ENCODE peak calls at places on chromosomes 1 and 21, in nine cellular contexts. One of them, this sample, is unnamed.

GRCh38 chr1:19582318-19582717 is 61.8 kb upstream of the NBL1 start:
- DNase-seq in mammary epithelial cell: peak; percentile 42
- DNase-seq in C1 segment of cervical spinal cord: peak; percentile 17
- DNase-seq in IMR-90: no peak
- DNase-seq in stimulated activated CD4-positive, alpha-beta T cell treated with anti-CD3 and anti-CD28 coated beads, Interleukin-4, amount 100 ng/mL, for 1 hour: peak; percentile 81
- DNase-seq in CD8-positive, alpha-beta memory T cell: peak; percentile 57
- DNase-seq in stromal cell of bone marrow: no peak
- DNase-seq in NCI-H1105 treated with DMSO at 0.1 percent for 48 hours: peak; percentile 55
- DNase-seq in brain microvascular endothelial cell: no peak
- DNase-seq in this sample: peak; percentile 16

GRCh38 chr1:36123357-36123756 is 1.7 kb downstream of the COL8A2 start:
- DNase-seq in brain microvascular endothelial cell: no peak
- DNase-seq in stimulated activated CD4-positive, alpha-beta T cell treated with anti-CD3 and anti-CD28 coated beads, Interleukin-4, amount 100 ng/mL, for 1 hour: no peak
- DNase-seq in NCI-H1105 treated with DMSO at 0.1 percent for 48 hours: no peak
- DNase-seq in stromal cell of bone marrow: no peak
- DNase-seq in C1 segment of cervical spinal cord: peak; percentile 42
- DNase-seq in IMR-90: no peak
- DNase-seq in mammary epithelial cell: no peak
- DNase-seq in CD8-positive, alpha-beta memory T cell: no peak
- DNase-seq in this sample: no peak

GRCh38 chr1:177958092-177958491 is 11.8 kb downstream of the SEC16B start:
- DNase-seq in stimulated activated CD4-positive, alpha-beta T cell treated with anti-CD3 and anti-CD28 coated beads, Interleukin-4, amount 100 ng/mL, for 1 hour: no peak
- DNase-seq in C1 segment of cervical spinal cord: no peak
- DNase-seq in NCI-H1105 treated with DMSO at 0.1 percent for 48 hours: no peak
- DNase-seq in IMR-90: no peak
- DNase-seq in brain microvascular endothelial cell: no peak
- DNase-seq in stromal cell of bone marrow: no peak
- DNase-seq in mammary epithelial cell: no peak
- DNase-seq in CD8-positive, alpha-beta memory T cell: no peak
- DNase-seq in this sample: no peak

GRCh38 chr1:15261155-15262002 is 14.4 kb downstream of the FHAD1 start:
- DNase-seq in stimulated activated CD4-positive, alpha-beta T cell treated with anti-CD3 and anti-CD28 coated beads, Interleukin-4, amount 100 ng/mL, for 1 hour: no peak
- DNase-seq in brain microvascular endothelial cell: no peak
- DNase-seq in NCI-H1105 treated with DMSO at 0.1 percent for 48 hours: no peak
- DNase-seq in mammary epithelial cell: no peak
- DNase-seq in IMR-90: no peak
- DNase-seq in CD8-positive, alpha-beta memory T cell: no peak
- DNase-seq in stromal cell of bone marrow: no peak
- DNase-seq in C1 segment of cervical spinal cord: peak; percentile 24
- DNase-seq in this sample: no peak

GRCh38 chr1:197967066-197967465 is 49.9 kb downstream of the LHX9 start:
- DNase-seq in NCI-H1105 treated with DMSO at 0.1 percent for 48 hours: no peak
- DNase-seq in CD8-positive, alpha-beta memory T cell: no peak
- DNase-seq in mammary epithelial cell: no peak
- DNase-seq in IMR-90: no peak
- DNase-seq in stromal cell of bone marrow: no peak
- DNase-seq in C1 segment of cervical spinal cord: no peak
- DNase-seq in brain microvascular endothelial cell: no peak
- DNase-seq in stimulated activated CD4-positive, alpha-beta T cell treated with anti-CD3 and anti-CD28 coated beads, Interleukin-4, amount 100 ng/mL, for 1 hour: no peak
- DNase-seq in this sample: no peak

GRCh38 chr1:33300673-33301072 is 20.2 kb downstream of the A3GALT2 start:
- DNase-seq in brain microvascular endothelial cell: no peak
- DNase-seq in stromal cell of bone marrow: peak; percentile 74
- DNase-seq in mammary epithelial cell: no peak
- DNase-seq in C1 segment of cervical spinal cord: peak; percentile 7
- DNase-seq in IMR-90: peak; percentile 86
- DNase-seq in stimulated activated CD4-positive, alpha-beta T cell treated with anti-CD3 and anti-CD28 coated beads, Interleukin-4, amount 100 ng/mL, for 1 hour: no peak
- DNase-seq in CD8-positive, alpha-beta memory T cell: no peak
- DNase-seq in NCI-H1105 treated with DMSO at 0.1 percent for 48 hours: no peak
- DNase-seq in this sample: peak; percentile 74

GRCh38 chr1:19057784-19058475 is 101.5 kb upstream of the IFFO2 start:
- DNase-seq in IMR-90: no peak
- DNase-seq in C1 segment of cervical spinal cord: no peak
- DNase-seq in NCI-H1105 treated with DMSO at 0.1 percent for 48 hours: no peak
- DNase-seq in CD8-positive, alpha-beta memory T cell: no peak
- DNase-seq in mammary epithelial cell: no peak
- DNase-seq in stromal cell of bone marrow: no peak
- DNase-seq in brain microvascular endothelial cell: no peak
- DNase-seq in stimulated activated CD4-positive, alpha-beta T cell treated with anti-CD3 and anti-CD28 coated beads, Interleukin-4, amount 100 ng/mL, for 1 hour: no peak
- DNase-seq in this sample: no peak

GRCh38 chr1:212098340-212098739 is 62.8 kb downstream of the DTL start:
- DNase-seq in stromal cell of bone marrow: no peak
- DNase-seq in IMR-90: no peak
- DNase-seq in stimulated activated CD4-positive, alpha-beta T cell treated with anti-CD3 and anti-CD28 coated beads, Interleukin-4, amount 100 ng/mL, for 1 hour: no peak
- DNase-seq in NCI-H1105 treated with DMSO at 0.1 percent for 48 hours: peak; percentile 23
- DNase-seq in C1 segment of cervical spinal cord: no peak
- DNase-seq in CD8-positive, alpha-beta memory T cell: no peak
- DNase-seq in mammary epithelial cell: no peak
- DNase-seq in brain microvascular endothelial cell: no peak
- DNase-seq in this sample: no peak

GRCh38 chr1:226763741-226764264 is 24.7 kb upstream of the ITPKB start:
- DNase-seq in C1 segment of cervical spinal cord: no peak
- DNase-seq in mammary epithelial cell: peak; percentile 89
- DNase-seq in IMR-90: peak; percentile 96
- DNase-seq in brain microvascular endothelial cell: peak; percentile 95
- DNase-seq in stimulated activated CD4-positive, alpha-beta T cell treated with anti-CD3 and anti-CD28 coated beads, Interleukin-4, amount 100 ng/mL, for 1 hour: peak; percentile 17
- DNase-seq in stromal cell of bone marrow: peak; percentile 74
- DNase-seq in CD8-positive, alpha-beta memory T cell: no peak
- DNase-seq in NCI-H1105 treated with DMSO at 0.1 percent for 48 hours: no peak
- DNase-seq in this sample: peak; percentile 73

GRCh38 chr21:26920055-26920454 is 46.8 kb downstream of the ADAMTS5 start:
- DNase-seq in stimulated activated CD4-positive, alpha-beta T cell treated with anti-CD3 and anti-CD28 coated beads, Interleukin-4, amount 100 ng/mL, for 1 hour: no peak
- DNase-seq in IMR-90: peak; percentile 53
- DNase-seq in CD8-positive, alpha-beta memory T cell: no peak
- DNase-seq in brain microvascular endothelial cell: no peak
- DNase-seq in mammary epithelial cell: no peak
- DNase-seq in stromal cell of bone marrow: no peak
- DNase-seq in C1 segment of cervical spinal cord: no peak
- DNase-seq in NCI-H1105 treated with DMSO at 0.1 percent for 48 hours: no peak
- DNase-seq in this sample: no peak

GRCh38 chr1:117795190-117795589 is 134.2 kb downstream of the GDAP2 start:
- DNase-seq in NCI-H1105 treated with DMSO at 0.1 percent for 48 hours: no peak
- DNase-seq in brain microvascular endothelial cell: peak; percentile 88
- DNase-seq in stromal cell of bone marrow: peak; percentile 82
- DNase-seq in CD8-positive, alpha-beta memory T cell: no peak
- DNase-seq in mammary epithelial cell: peak; percentile 96
- DNase-seq in stimulated activated CD4-positive, alpha-beta T cell treated with anti-CD3 and anti-CD28 coated beads, Interleukin-4, amount 100 ng/mL, for 1 hour: no peak
- DNase-seq in IMR-90: peak; percentile 94
- DNase-seq in C1 segment of cervical spinal cord: no peak
- DNase-seq in this sample: peak; percentile 76

GRCh38 chr1:97738270-97738669 is 182.6 kb downstream of the DPYD start:
- DNase-seq in CD8-positive, alpha-beta memory T cell: no peak
- DNase-seq in NCI-H1105 treated with DMSO at 0.1 percent for 48 hours: no peak
- DNase-seq in brain microvascular endothelial cell: no peak
- DNase-seq in stromal cell of bone marrow: no peak
- DNase-seq in IMR-90: no peak
- DNase-seq in mammary epithelial cell: no peak
- DNase-seq in C1 segment of cervical spinal cord: no peak
- DNase-seq in stimulated activated CD4-positive, alpha-beta T cell treated with anti-CD3 and anti-CD28 coated beads, Interleukin-4, amount 100 ng/mL, for 1 hour: no peak
- DNase-seq in this sample: no peak

GRCh38 chr1:161949543-161949942 is 74.1 kb downstream of the OLFML2B start:
- DNase-seq in NCI-H1105 treated with DMSO at 0.1 percent for 48 hours: no peak
- DNase-seq in IMR-90: no peak
- DNase-seq in stromal cell of bone marrow: no peak
- DNase-seq in stimulated activated CD4-positive, alpha-beta T cell treated with anti-CD3 and anti-CD28 coated beads, Interleukin-4, amount 100 ng/mL, for 1 hour: no peak
- DNase-seq in C1 segment of cervical spinal cord: no peak
- DNase-seq in mammary epithelial cell: no peak
- DNase-seq in brain microvascular endothelial cell: no peak
- DNase-seq in CD8-positive, alpha-beta memory T cell: no peak
- DNase-seq in this sample: no peak

GRCh38 chr1:1157426-1157913 is 16.2 kb upstream of the TTLL10 start:
- DNase-seq in mammary epithelial cell: peak; percentile 86
- DNase-seq in IMR-90: peak; percentile 79
- DNase-seq in CD8-positive, alpha-beta memory T cell: peak; percentile 50
- DNase-seq in NCI-H1105 treated with DMSO at 0.1 percent for 48 hours: no peak
- DNase-seq in brain microvascular endothelial cell: peak; percentile 73
- DNase-seq in C1 segment of cervical spinal cord: peak; percentile 76
- DNase-seq in stromal cell of bone marrow: peak; percentile 68
- DNase-seq in stimulated activated CD4-positive, alpha-beta T cell treated with anti-CD3 and anti-CD28 coated beads, Interleukin-4, amount 100 ng/mL, for 1 hour: peak; percentile 59
- DNase-seq in this sample: peak; percentile 98

GRCh38 chr1:182260516-182260915 is 131.1 kb downstream of the GLUL start:
- DNase-seq in NCI-H1105 treated with DMSO at 0.1 percent for 48 hours: no peak
- DNase-seq in IMR-90: no peak
- DNase-seq in CD8-positive, alpha-beta memory T cell: no peak
- DNase-seq in C1 segment of cervical spinal cord: no peak
- DNase-seq in stromal cell of bone marrow: no peak
- DNase-seq in mammary epithelial cell: no peak
- DNase-seq in brain microvascular endothelial cell: no peak
- DNase-seq in stimulated activated CD4-positive, alpha-beta T cell treated with anti-CD3 and anti-CD28 coated beads, Interleukin-4, amount 100 ng/mL, for 1 hour: no peak
- DNase-seq in this sample: no peak

GRCh38 chr1:52186449-52186848 is 44.6 kb downstream of the ZFYVE9 start:
- DNase-seq in brain microvascular endothelial cell: peak; percentile 47
- DNase-seq in IMR-90: peak; percentile 71
- DNase-seq in stimulated activated CD4-positive, alpha-beta T cell treated with anti-CD3 and anti-CD28 coated beads, Interleukin-4, amount 100 ng/mL, for 1 hour: no peak
- DNase-seq in CD8-positive, alpha-beta memory T cell: no peak
- DNase-seq in stromal cell of bone marrow: no peak
- DNase-seq in mammary epithelial cell: no peak
- DNase-seq in NCI-H1105 treated with DMSO at 0.1 percent for 48 hours: no peak
- DNase-seq in C1 segment of cervical spinal cord: no peak
- DNase-seq in this sample: peak; percentile 48

GRCh38 chr1:233368784-233369120 is 41.2 kb downstream of the MAP3K21 start:
- DNase-seq in NCI-H1105 treated with DMSO at 0.1 percent for 48 hours: no peak
- DNase-seq in brain microvascular endothelial cell: no peak
- DNase-seq in mammary epithelial cell: no peak
- DNase-seq in CD8-positive, alpha-beta memory T cell: no peak
- DNase-seq in stromal cell of bone marrow: no peak
- DNase-seq in stimulated activated CD4-positive, alpha-beta T cell treated with anti-CD3 and anti-CD28 coated beads, Interleukin-4, amount 100 ng/mL, for 1 hour: no peak
- DNase-seq in C1 segment of cervical spinal cord: no peak
- DNase-seq in IMR-90: no peak
- DNase-seq in this sample: no peak

GRCh38 chr21:28671549-28672195 is 321.0 kb downstream of the LTN1 start:
- DNase-seq in brain microvascular endothelial cell: no peak
- DNase-seq in C1 segment of cervical spinal cord: no peak
- DNase-seq in NCI-H1105 treated with DMSO at 0.1 percent for 48 hours: no peak
- DNase-seq in stromal cell of bone marrow: no peak
- DNase-seq in IMR-90: no peak
- DNase-seq in mammary epithelial cell: no peak
- DNase-seq in stimulated activated CD4-positive, alpha-beta T cell treated with anti-CD3 and anti-CD28 coated beads, Interleukin-4, amount 100 ng/mL, for 1 hour: no peak
- DNase-seq in CD8-positive, alpha-beta memory T cell: no peak
- DNase-seq in this sample: no peak

GRCh38 chr1:177586429-177586828 is 383.4 kb downstream of the SEC16B start:
- DNase-seq in C1 segment of cervical spinal cord: no peak
- DNase-seq in NCI-H1105 treated with DMSO at 0.1 percent for 48 hours: no peak
- DNase-seq in IMR-90: peak; percentile 90
- DNase-seq in brain microvascular endothelial cell: peak; percentile 75
- DNase-seq in stromal cell of bone marrow: peak; percentile 87
- DNase-seq in mammary epithelial cell: peak; percentile 92
- DNase-seq in stimulated activated CD4-positive, alpha-beta T cell treated with anti-CD3 and anti-CD28 coated beads, Interleukin-4, amount 100 ng/mL, for 1 hour: no peak
- DNase-seq in CD8-positive, alpha-beta memory T cell: no peak
- DNase-seq in this sample: peak; percentile 36

GRCh38 chr1:176466514-176466913 is 3.5 kb downstream of the PAPPA2 start:
- DNase-seq in mammary epithelial cell: peak; percentile 30
- DNase-seq in brain microvascular endothelial cell: no peak
- DNase-seq in NCI-H1105 treated with DMSO at 0.1 percent for 48 hours: peak; percentile 28
- DNase-seq in C1 segment of cervical spinal cord: no peak
- DNase-seq in stromal cell of bone marrow: no peak
- DNase-seq in CD8-positive, alpha-beta memory T cell: no peak
- DNase-seq in stimulated activated CD4-positive, alpha-beta T cell treated with anti-CD3 and anti-CD28 coated beads, Interleukin-4, amount 100 ng/mL, for 1 hour: no peak
- DNase-seq in IMR-90: no peak
- DNase-seq in this sample: no peak

GRCh38 chr1:30328401-30329262 is 394.8 kb downstream of the MATN1 start:
- DNase-seq in brain microvascular endothelial cell: no peak
- DNase-seq in CD8-positive, alpha-beta memory T cell: no peak
- DNase-seq in C1 segment of cervical spinal cord: no peak
- DNase-seq in stimulated activated CD4-positive, alpha-beta T cell treated with anti-CD3 and anti-CD28 coated beads, Interleukin-4, amount 100 ng/mL, for 1 hour: no peak
- DNase-seq in stromal cell of bone marrow: no peak
- DNase-seq in NCI-H1105 treated with DMSO at 0.1 percent for 48 hours: no peak
- DNase-seq in mammary epithelial cell: no peak
- DNase-seq in IMR-90: no peak
- DNase-seq in this sample: no peak

GRCh38 chr21:26067836-26068401 is 102.7 kb downstream of the APP start:
- DNase-seq in C1 segment of cervical spinal cord: no peak
- DNase-seq in stromal cell of bone marrow: no peak
- DNase-seq in IMR-90: no peak
- DNase-seq in brain microvascular endothelial cell: no peak
- DNase-seq in CD8-positive, alpha-beta memory T cell: no peak
- DNase-seq in stimulated activated CD4-positive, alpha-beta T cell treated with anti-CD3 and anti-CD28 coated beads, Interleukin-4, amount 100 ng/mL, for 1 hour: no peak
- DNase-seq in NCI-H1105 treated with DMSO at 0.1 percent for 48 hours: no peak
- DNase-seq in mammary epithelial cell: no peak
- DNase-seq in this sample: no peak

GRCh38 chr1:45304311-45305081 is 22.2 kb upstream of the HPDL start:
- DNase-seq in brain microvascular endothelial cell: no peak
- DNase-seq in mammary epithelial cell: no peak
- DNase-seq in stromal cell of bone marrow: no peak
- DNase-seq in stimulated activated CD4-positive, alpha-beta T cell treated with anti-CD3 and anti-CD28 coated beads, Interleukin-4, amount 100 ng/mL, for 1 hour: no peak
- DNase-seq in C1 segment of cervical spinal cord: peak; percentile 55
- DNase-seq in CD8-positive, alpha-beta memory T cell: no peak
- DNase-seq in NCI-H1105 treated with DMSO at 0.1 percent for 48 hours: peak; percentile 60
- DNase-seq in IMR-90: peak; percentile 36
- DNase-seq in this sample: no peak

GRCh38 chr1:115423776-115424175 is 85.7 kb upstream of the NGF start:
- DNase-seq in brain microvascular endothelial cell: no peak
- DNase-seq in IMR-90: peak; percentile 74
- DNase-seq in stimulated activated CD4-positive, alpha-beta T cell treated with anti-CD3 and anti-CD28 coated beads, Interleukin-4, amount 100 ng/mL, for 1 hour: no peak
- DNase-seq in stromal cell of bone marrow: no peak
- DNase-seq in CD8-positive, alpha-beta memory T cell: no peak
- DNase-seq in mammary epithelial cell: no peak
- DNase-seq in C1 segment of cervical spinal cord: no peak
- DNase-seq in NCI-H1105 treated with DMSO at 0.1 percent for 48 hours: no peak
- DNase-seq in this sample: peak; percentile 25

GRCh38 chr21:39676054-39676771 is 63.5 kb downstream of the B3GALT5 start:
- DNase-seq in stimulated activated CD4-positive, alpha-beta T cell treated with anti-CD3 and anti-CD28 coated beads, Interleukin-4, amount 100 ng/mL, for 1 hour: no peak
- DNase-seq in mammary epithelial cell: peak; percentile 85
- DNase-seq in NCI-H1105 treated with DMSO at 0.1 percent for 48 hours: peak; percentile 91
- DNase-seq in stromal cell of bone marrow: peak; percentile 1
- DNase-seq in IMR-90: no peak
- DNase-seq in brain microvascular endothelial cell: peak; percentile 41
- DNase-seq in CD8-positive, alpha-beta memory T cell: peak; percentile 19
- DNase-seq in C1 segment of cervical spinal cord: peak; percentile 11
- DNase-seq in this sample: no peak

GRCh38 chr1:65527672-65528071 is 107.2 kb downstream of the LEPR start:
- DNase-seq in brain microvascular endothelial cell: no peak
- DNase-seq in stimulated activated CD4-positive, alpha-beta T cell treated with anti-CD3 and anti-CD28 coated beads, Interleukin-4, amount 100 ng/mL, for 1 hour: no peak
- DNase-seq in C1 segment of cervical spinal cord: no peak
- DNase-seq in stromal cell of bone marrow: peak; percentile 55
- DNase-seq in NCI-H1105 treated with DMSO at 0.1 percent for 48 hours: no peak
- DNase-seq in CD8-positive, alpha-beta memory T cell: no peak
- DNase-seq in mammary epithelial cell: no peak
- DNase-seq in IMR-90: no peak
- DNase-seq in this sample: no peak

GRCh38 chr1:204637985-204638356 is 47.6 kb downstream of the LRRN2 start:
- DNase-seq in brain microvascular endothelial cell: no peak
- DNase-seq in C1 segment of cervical spinal cord: no peak
- DNase-seq in NCI-H1105 treated with DMSO at 0.1 percent for 48 hours: no peak
- DNase-seq in stimulated activated CD4-positive, alpha-beta T cell treated with anti-CD3 and anti-CD28 coated beads, Interleukin-4, amount 100 ng/mL, for 1 hour: no peak
- DNase-seq in CD8-positive, alpha-beta memory T cell: no peak
- DNase-seq in stromal cell of bone marrow: no peak
- DNase-seq in mammary epithelial cell: no peak
- DNase-seq in IMR-90: no peak
- DNase-seq in this sample: no peak

GRCh38 chr1:36134805-36135339 is 9.8 kb upstream of the COL8A2 start:
- DNase-seq in mammary epithelial cell: peak; percentile 91
- DNase-seq in NCI-H1105 treated with DMSO at 0.1 percent for 48 hours: no peak
- DNase-seq in IMR-90: peak; percentile 38
- DNase-seq in C1 segment of cervical spinal cord: peak; percentile 71
- DNase-seq in brain microvascular endothelial cell: peak; percentile 55
- DNase-seq in stromal cell of bone marrow: peak; percentile 36
- DNase-seq in stimulated activated CD4-positive, alpha-beta T cell treated with anti-CD3 and anti-CD28 coated beads, Interleukin-4, amount 100 ng/mL, for 1 hour: no peak
- DNase-seq in CD8-positive, alpha-beta memory T cell: no peak
- DNase-seq in this sample: peak; percentile 69

GRCh38 chr1:162676767-162677166 is 44.5 kb downstream of the DDR2 start:
- DNase-seq in IMR-90: no peak
- DNase-seq in brain microvascular endothelial cell: no peak
- DNase-seq in stromal cell of bone marrow: peak; percentile 80
- DNase-seq in NCI-H1105 treated with DMSO at 0.1 percent for 48 hours: no peak
- DNase-seq in stimulated activated CD4-positive, alpha-beta T cell treated with anti-CD3 and anti-CD28 coated beads, Interleukin-4, amount 100 ng/mL, for 1 hour: no peak
- DNase-seq in mammary epithelial cell: no peak
- DNase-seq in C1 segment of cervical spinal cord: no peak
- DNase-seq in CD8-positive, alpha-beta memory T cell: no peak
- DNase-seq in this sample: no peak

GRCh38 chr1:1356796-1357401 is 1.5 kb downstream of the MXRA8 start:
- DNase-seq in NCI-H1105 treated with DMSO at 0.1 percent for 48 hours: no peak
- DNase-seq in stimulated activated CD4-positive, alpha-beta T cell treated with anti-CD3 and anti-CD28 coated beads, Interleukin-4, amount 100 ng/mL, for 1 hour: no peak
- DNase-seq in stromal cell of bone marrow: no peak
- DNase-seq in C1 segment of cervical spinal cord: no peak
- DNase-seq in IMR-90: no peak
- DNase-seq in CD8-positive, alpha-beta memory T cell: no peak
- DNase-seq in mammary epithelial cell: no peak
- DNase-seq in brain microvascular endothelial cell: no peak
- DNase-seq in this sample: no peak

GRCh38 chr1:178607718-178608408 is 95.0 kb downstream of the TEX35 start:
- DNase-seq in NCI-H1105 treated with DMSO at 0.1 percent for 48 hours: no peak
- DNase-seq in stromal cell of bone marrow: no peak
- DNase-seq in C1 segment of cervical spinal cord: no peak
- DNase-seq in mammary epithelial cell: no peak
- DNase-seq in stimulated activated CD4-positive, alpha-beta T cell treated with anti-CD3 and anti-CD28 coated beads, Interleukin-4, amount 100 ng/mL, for 1 hour: no peak
- DNase-seq in IMR-90: no peak
- DNase-seq in CD8-positive, alpha-beta memory T cell: no peak
- DNase-seq in brain microvascular endothelial cell: no peak
- DNase-seq in this sample: no peak

This sample was measured in AG08396.